ENCODE peak calls at places on chromosome 2, in eight cellular contexts. H is psoas muscle, S is GM06990, G is IMR-90, M is adrenal gland, E is HFF-Myc, U is kidney epithelial cell, R is heart right ventricle. D is an unnamed sample.

GRCh38 chr2:229489016-229489415 is 217.9 kb upstream of the PID1 start:
- DNase-seq in R (no peak), U (no peak), E (no peak), G (peak), M (no peak), H (peak), S (no peak), D (no peak)

GRCh38 chr2:127465258-127465657 is 47.0 kb downstream of the PROC start:
- DNase-seq in E (no peak), U (no peak), S (no peak), M (no peak), G (no peak), H (no peak), R (no peak), D (no peak)

GRCh38 chr2:22855761-22856184 is 529.2 kb upstream of the KLHL29 start:
- DNase-seq in G (no peak), M (no peak), H (no peak), E (no peak), U (no peak), S (no peak), R (peak), D (no peak)

GRCh38 chr2:225742487-225742886 is 343.0 kb downstream of the NYAP2 start:
- DNase-seq in E (no peak), M (no peak), U (no peak), S (no peak), G (no peak), H (no peak), R (no peak), D (no peak)

GRCh38 chr2:69717902-69718301 is 24.0 kb upstream of the ANXA4 start:
- DNase-seq in H (no peak), S (no peak), G (peak), M (no peak), R (no peak), U (no peak), E (no peak), D (no peak)

GRCh38 chr2:60463249-60463648 is 90.2 kb downstream of the BCL11A start:
- DNase-seq in H (no peak), E (no peak), S (no peak), M (no peak), U (no peak), G (peak), R (no peak), D (no peak)

GRCh38 chr2:96485751-96486643 is 19.2 kb downstream of the NEURL3 start:
- DNase-seq in R (peak), S (peak), U (peak), H (peak), E (peak), G (peak), M (peak), D (no peak)

GRCh38 chr2:153408708-153409107 is 69.9 kb downstream of the RPRM start:
- DNase-seq in R (no peak), H (no peak), U (no peak), S (no peak), E (no peak), G (no peak), M (no peak), D (no peak)

GRCh38 chr2:180046776-180047175 is 39.7 kb upstream of the CWC22 start:
- DNase-seq in H (no peak), E (no peak), S (no peak), R (no peak), M (no peak), G (peak), U (no peak), D (no peak)

GRCh38 chr2:37797081-37797480 is 125.6 kb upstream of the CDC42EP3 start:
- DNase-seq in E (no peak), G (peak), R (no peak), M (no peak), U (no peak), S (no peak), H (no peak), D (no peak)

GRCh38 chr2:226756131-226756530 is 43.5 kb downstream of the IRS1 start:
- DNase-seq in G (peak), U (peak), H (no peak), R (no peak), S (no peak), E (no peak), M (no peak), D (no peak)

GRCh38 chr2:127115471-127116199 is 8.7 kb upstream of the BIN1 start:
- DNase-seq in E (no peak), H (no peak), U (no peak), G (no peak), R (no peak), S (no peak), M (no peak), D (no peak)

GRCh38 chr2:207481924-207482323 is 47.8 kb upstream of the CREB1 start:
- DNase-seq in U (no peak), E (no peak), H (no peak), S (no peak), M (no peak), G (no peak), R (no peak), D (no peak)

GRCh38 chr2:144519934-144520717 is at the start of gene ZEB2:
- DNase-seq in G (peak), H (peak), S (no peak), U (no peak), E (peak), R (peak), M (peak), D (peak)

GRCh38 chr2:238119756-238120462 is 18.6 kb upstream of the KLHL30 start:
- DNase-seq in R (peak), S (no peak), G (no peak), U (no peak), E (no peak), M (no peak), H (peak), D (no peak)

GRCh38 chr2:37180006-37180639 is 8.3 kb downstream of the SULT6B1 start:
- DNase-seq in R (no peak), S (no peak), U (no peak), H (no peak), E (no peak), G (no peak), M (no peak), D (no peak)

GRCh38 chr2:127100261-127101047 is 6.5 kb downstream of the BIN1 start:
- DNase-seq in S (no peak), G (peak), R (no peak), H (peak), E (no peak), M (peak), U (peak), D (no peak)

GRCh38 chr2:9779572-9780264 is 63.6 kb upstream of the TAF1B start:
- DNase-seq in E (no peak), U (no peak), G (no peak), M (no peak), R (no peak), S (no peak), H (no peak), D (no peak)

GRCh38 chr2:230665263-230665691 is 47.4 kb upstream of the CAB39 start:
- DNase-seq in G (no peak), U (no peak), S (peak), E (no peak), M (no peak), R (no peak), H (no peak), D (no peak)

GRCh38 chr2:139033300-139033699 is 253.1 kb upstream of the NXPH2 start:
- DNase-seq in R (no peak), H (no peak), S (no peak), M (no peak), E (no peak), U (peak), G (no peak), D (no peak)

GRCh38 chr2:46131-46470 is 204 bp downstream of the FAM110C start:
- DNase-seq in M (no peak), U (no peak), E (no peak), R (no peak), H (no peak), S (no peak), G (no peak), D (peak)

GRCh38 chr2:239288951-239289481 is 111.8 kb downstream of the HDAC4 start:
- DNase-seq in R (peak), H (no peak), E (no peak), G (no peak), M (peak), S (peak), U (no peak), D (no peak)

GRCh38 chr2:102209474-102209873 is 22.7 kb downstream of the IL1RL2 start:
- DNase-seq in S (no peak), M (no peak), G (no peak), R (no peak), E (no peak), H (no peak), U (no peak), D (no peak)

GRCh38 chr2:66890286-66890812 is 455.4 kb downstream of the MEIS1 start:
- DNase-seq in U (no peak), M (no peak), R (no peak), E (no peak), S (no peak), H (no peak), G (peak), D (no peak)

GRCh38 chr2:42923632-42924425 is 131.4 kb upstream of the HAAO start:
- DNase-seq in E (no peak), M (no peak), R (no peak), G (peak), U (no peak), S (no peak), H (no peak), D (no peak)
- TF ChIP-seq CTCF in E (no peak), M (no peak), R (no peak), G (peak), U (peak), S (no peak), H (no peak), D (no peak)

DNA sequence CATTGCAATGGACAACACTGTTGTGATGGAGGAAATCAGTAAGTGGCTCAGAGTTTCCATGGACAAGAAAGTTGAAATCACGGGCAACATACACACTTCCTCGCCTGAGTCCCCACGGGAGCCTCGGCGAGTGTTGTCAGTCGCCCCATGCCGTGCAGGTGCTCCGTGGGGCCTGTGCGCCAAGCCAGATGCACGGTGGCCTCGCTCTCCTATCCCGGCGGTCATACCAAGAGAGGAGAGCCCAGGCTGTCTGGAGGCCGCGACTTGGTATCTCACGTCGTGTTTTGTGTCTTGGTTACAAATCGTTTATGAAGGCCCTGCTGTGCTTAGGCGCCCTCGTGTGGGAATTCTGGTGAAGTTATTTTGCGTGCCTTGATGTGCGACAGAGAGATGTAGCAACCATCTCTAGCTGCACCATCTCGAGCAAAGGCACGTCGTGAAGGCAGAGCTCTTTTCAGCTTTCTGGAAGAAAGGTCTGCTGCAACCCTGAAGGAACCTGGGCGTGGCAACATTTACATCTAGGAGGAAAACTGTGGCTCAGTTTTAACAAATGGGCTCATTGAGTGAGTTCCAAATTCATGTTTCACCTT is 21.8 kb downstream of the ATG4B start:
- DNase-seq in M (peak), E (peak), S (no peak), G (peak), U (peak), R (peak), H (no peak), D (peak)
- TF ChIP-seq CTCF in M (peak), E (peak), S (peak), G (peak), U (peak), R (peak), H (peak), D (peak)

DNA sequence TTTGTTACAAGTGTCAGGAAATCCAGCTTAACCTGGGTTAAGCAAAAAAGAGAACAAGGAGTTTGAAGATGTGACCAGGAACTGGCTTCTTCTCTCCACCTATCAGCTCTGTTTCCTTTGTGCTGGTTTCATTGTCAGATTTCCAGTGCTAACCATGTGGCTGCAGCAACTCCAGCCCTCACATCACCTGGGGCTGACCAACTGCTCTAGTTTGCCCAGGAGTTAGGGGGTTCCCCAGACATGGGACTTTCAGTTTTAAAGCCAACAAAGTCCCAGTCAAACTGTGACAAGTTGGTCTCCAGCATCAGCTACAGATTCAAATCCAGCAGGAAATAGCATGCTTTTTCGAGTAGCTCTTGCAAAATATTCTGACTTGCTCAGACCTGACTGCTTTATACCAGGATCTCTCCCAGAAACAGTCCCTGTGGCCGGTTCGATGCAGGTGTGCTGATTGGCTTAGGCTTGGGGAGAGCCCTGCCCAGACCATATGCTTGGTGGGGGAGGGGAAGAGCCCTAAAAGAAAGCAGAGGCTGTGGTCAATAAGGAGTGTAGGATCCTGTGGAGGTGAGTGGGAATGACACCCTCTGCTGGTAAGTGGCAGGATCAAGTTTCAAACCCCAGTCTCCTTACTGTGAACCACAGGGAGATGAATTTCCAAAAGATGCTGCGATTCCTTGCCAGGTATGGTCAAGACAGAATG is 49.5 kb downstream of the KCNE4 start:
- DNase-seq in E (peak), G (peak), H (no peak), M (no peak), R (no peak), S (peak), U (no peak), D (no peak)
- TF ChIP-seq CTCF in E (peak), G (peak), H (no peak), M (peak), R (peak), S (peak), U (peak), D (peak)

GRCh38 chr2:212173771-212174510 is 364.7 kb downstream of the ERBB4 start:
- DNase-seq in H (no peak), G (peak), E (no peak), R (no peak), S (no peak), M (no peak), U (no peak), D (no peak)
- TF ChIP-seq CTCF in H (no peak), G (no peak), E (no peak), R (no peak), S (no peak), M (no peak), U (no peak), D (no peak)

DNA sequence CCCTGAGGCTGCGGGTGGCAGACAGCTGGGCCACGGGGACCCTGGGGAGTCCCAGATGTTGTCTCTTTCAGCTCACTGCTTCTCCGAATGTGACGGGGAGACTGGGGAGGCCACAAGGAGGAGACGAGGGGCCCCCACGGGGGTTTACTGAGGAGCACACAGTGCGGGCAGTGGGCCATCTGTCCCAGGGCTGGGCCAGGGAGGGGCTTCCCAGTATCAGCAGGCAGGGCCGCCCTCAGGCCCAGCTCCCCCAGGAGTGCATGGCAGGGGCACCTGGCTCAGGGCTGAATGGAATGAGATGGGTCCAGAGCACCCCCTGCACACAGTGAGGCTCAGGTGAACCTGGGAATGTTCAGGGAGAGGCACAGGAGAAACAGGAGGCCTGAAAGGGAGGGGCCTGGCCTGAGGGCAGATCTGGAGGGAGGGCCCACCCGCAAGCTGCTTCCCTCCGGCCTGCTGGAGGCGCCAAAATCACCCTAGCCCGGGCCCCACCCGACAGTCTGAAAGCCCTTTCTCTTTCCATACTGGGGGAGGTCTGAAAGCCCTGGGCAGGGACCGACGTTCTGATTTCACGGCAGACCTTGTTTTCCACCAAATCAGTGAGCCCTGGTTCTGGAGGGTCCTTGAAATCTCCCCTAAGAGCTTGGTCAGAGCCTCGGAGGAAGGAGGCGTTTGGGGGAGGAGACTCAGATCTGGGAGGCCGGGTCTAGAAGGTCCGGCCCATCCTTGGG is 35.5 kb upstream of the PTMA start:
- DNase-seq in S (peak), E (no peak), U (no peak), G (peak), M (peak), R (peak), H (no peak), D (peak)
- TF ChIP-seq CTCF in S (peak), E (peak), U (peak), G (peak), M (no peak), R (no peak), H (no peak), D (no peak)

GRCh38 chr2:190202604-190203003 is 117.0 kb downstream of the HIBCH start:
- DNase-seq in S (no peak), R (no peak), E (no peak), U (no peak), H (no peak), M (no peak), G (no peak), D (no peak)
- TF ChIP-seq CTCF in S (no peak), R (no peak), E (no peak), U (no peak), H (no peak), M (no peak), G (no peak), D (no peak)

GRCh38 chr2:64625352-64626145 is 28.2 kb downstream of the SERTAD2 start:
- DNase-seq in M (peak), R (no peak), E (no peak), S (no peak), U (no peak), H (no peak), G (no peak), D (no peak)
- TF ChIP-seq CTCF in M (no peak), R (no peak), E (no peak), S (peak), U (no peak), H (no peak), G (no peak), D (no peak)

DNA sequence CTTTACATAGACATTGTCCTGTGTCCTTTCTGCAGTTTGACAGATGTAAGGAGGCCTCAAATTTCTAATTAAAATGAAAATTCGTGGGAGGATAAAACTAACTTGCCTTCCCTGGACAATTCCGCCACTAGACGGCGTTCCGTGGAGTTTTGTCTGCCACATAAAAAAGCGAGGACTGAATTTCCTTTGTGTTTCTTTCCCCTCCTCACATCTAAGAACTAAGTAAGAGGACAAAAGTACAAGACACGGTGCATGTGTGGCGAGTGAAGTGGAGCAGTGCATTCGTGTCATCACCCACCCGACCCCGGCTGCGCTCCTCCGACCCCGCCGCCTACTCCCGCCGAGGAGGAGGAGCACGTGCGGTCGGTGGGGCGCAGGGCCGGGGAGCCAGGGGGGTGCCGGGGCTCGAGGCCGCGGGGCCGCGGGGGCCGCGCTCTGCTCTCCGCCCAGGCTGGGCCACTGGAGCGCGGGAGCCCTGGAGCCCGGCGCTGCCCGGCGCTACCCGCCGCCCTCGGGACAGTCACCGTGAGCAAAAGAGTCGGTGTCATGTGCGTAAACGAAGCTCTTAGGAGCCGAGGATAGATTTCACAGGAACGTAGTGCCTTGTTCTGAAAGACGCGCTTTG is 10.8 kb downstream of the TBR1 start:
- DNase-seq in M (no peak), E (no peak), G (peak), H (no peak), R (no peak), U (no peak), S (no peak), D (peak)
- TF ChIP-seq CTCF in M (no peak), E (peak), G (peak), H (peak), R (peak), U (peak), S (peak), D (peak)

D was measured in nephron progenitor cell.